ENCODE peak calls at places on chromosomes 13 and 19, in four cellular contexts. Y, R, K and B are unnamed samples.

GRCh38 chr19:45515807-45516401 is 8.6 kb downstream of the VASP start:
- DNase-seq in Y (no peak), R (no peak), K (no peak), B (no peak)

GRCh38 chr13:111480976-111481375 is 160.5 kb downstream of the TEX29 start:
- DNase-seq in K (no peak), Y (no peak), R (peak), B (no peak)

GRCh38 chr19:23075031-23075733 is 41.6 kb upstream of the ZNF730 start:
- DNase-seq in Y (peak), K (peak), R (no peak), B (peak)

GRCh38 chr13:52842440-52842839 is 6.0 kb downstream of the PCDH8 start:
- DNase-seq in Y (no peak), K (no peak), R (no peak), B (no peak)

GRCh38 chr13:112968910-112969691 is at the start of gene MCF2L:
- DNase-seq in K (peak), R (peak), Y (no peak), B (no peak)

GRCh38 chr13:93552596-93552995 is 326.0 kb downstream of the GPC6 start:
- DNase-seq in Y (no peak), R (no peak), K (no peak), B (no peak)

GRCh38 chr13:34340534-34340933 is 522.6 kb downstream of the RFC3 start:
- DNase-seq in R (peak), K (no peak), Y (no peak), B (no peak)

GRCh38 chr13:112688560-112689497 is 1.0 kb upstream of the ATP11A start:
- DNase-seq in K (no peak), R (peak), Y (no peak), B (no peak)

GRCh38 chr19:16400911-16401675 is 70.7 kb downstream of the EPS15L1 start:
- DNase-seq in Y (peak), R (no peak), K (no peak), B (peak)

GRCh38 chr13:107209811-107210210 is 641.9 kb upstream of the ARGLU1 start:
- DNase-seq in Y (no peak), K (no peak), R (no peak), B (no peak)

GRCh38 chr13:42836930-42837329 is 55.5 kb downstream of the FAM216B start:
- DNase-seq in R (no peak), Y (no peak), K (no peak), B (no peak)

GRCh38 chr19:17045907-17046502 is 19.4 kb upstream of the CPAMD8 start:
- DNase-seq in R (no peak), Y (no peak), K (no peak), B (no peak)

GRCh38 chr13:28753208-28753892 is 34.6 kb upstream of the SLC46A3 start:
- DNase-seq in Y (no peak), R (peak), K (no peak), B (no peak)

GRCh38 chr13:36783883-36784282 is 35.1 kb upstream of the RFXAP start:
- DNase-seq in K (no peak), Y (no peak), R (no peak), B (no peak)

GRCh38 chr19:39130337-39131254 is 5.0 kb downstream of the PAK4 start:
- DNase-seq in R (no peak), K (no peak), Y (no peak), B (no peak)

GRCh38 chr13:47288546-47288945 is 391.7 kb upstream of the HTR2A start:
- DNase-seq in R (no peak), Y (no peak), K (no peak), B (no peak)

GRCh38 chr13:23868521-23868920 is 20.7 kb downstream of the MIPEP start:
- DNase-seq in K (no peak), Y (no peak), R (no peak), B (no peak)

GRCh38 chr19:1067341-1068103 is 555 bp downstream of the ARHGAP45 start:
- DNase-seq in R (no peak), K (no peak), Y (no peak), B (no peak)

GRCh38 chr19:39496063-39496462 is 2.7 kb upstream of the DLL3 start:
- DNase-seq in R (no peak), Y (no peak), K (no peak), B (no peak)

GRCh38 chr13:30666113-30666512 is 48.4 kb downstream of the USPL1 start:
- DNase-seq in Y (no peak), K (no peak), R (no peak), B (no peak)

GRCh38 chr19:45445139-45445538 is 21.4 kb upstream of the ERCC1 start:
- DNase-seq in Y (no peak), K (no peak), R (no peak), B (no peak)

GRCh38 chr13:39602614-39603366 is at the start of gene LHFPL6:
- DNase-seq in R (peak), Y (peak), K (peak), B (peak)